ENCODE peak calls at places on chromosomes 5 and 9, in five cellular contexts. S, M, U, V and N are unnamed samples. For H3K9me3, the result is how much of the 10 kb centered on the place peaks cover.

GRCh38 chr9:110752766-110753165 is 84.2 kb downstream of the MUSK start:
- ATAC-seq in M (peak), V (no peak), U (no peak), S (no peak), N (no peak)

GRCh38 chr9:3497857-3498256 is 27.9 kb downstream of the RFX3 start:
- ATAC-seq in V (no peak), U (no peak), M (no peak), S (no peak), N (no peak)

GRCh38 chr5:85000671-85001070 is 616.0 kb upstream of the EDIL3 start:
- ATAC-seq in M (no peak), S (no peak), V (no peak), U (no peak), N (no peak)

GRCh38 chr9:27457445-27457844 is 66.6 kb upstream of the IFNK start:
- ATAC-seq in V (peak), M (no peak), U (no peak), S (peak), N (no peak)

GRCh38 chr9:72464819-72465218 is 56.6 kb upstream of the TMC1 start:
- ATAC-seq in M (no peak), S (peak), U (no peak), V (no peak), N (no peak)

GRCh38 chr9:69370430-69370829 is 45.4 kb downstream of the ENTREP1 start:
- ATAC-seq in V (peak), M (no peak), U (no peak), S (no peak), N (no peak)

GRCh38 chr5:54445691-54446090 is 9.8 kb upstream of the HSPB3 start:
- ATAC-seq in S (no peak), U (no peak), V (no peak), M (no peak), N (no peak)

GRCh38 chr5:76062502-76062901 is 20.7 kb upstream of the SV2C start:
- ATAC-seq in S (peak), V (no peak), M (no peak), U (no peak), N (no peak)

GRCh38 chr5:10775646-10776045 is 14.6 kb upstream of the DAP start:
- ATAC-seq in M (peak), S (no peak), U (no peak), V (no peak), N (no peak)

GRCh38 chr9:132502480-132502879 is 79.9 kb upstream of the BARHL1 start:
- ATAC-seq in S (no peak), V (no peak), M (no peak), U (no peak), N (no peak)

GRCh38 chr5:147578228-147579024 is 68.6 kb upstream of the DPYSL3 start:
- ATAC-seq in V (peak), S (peak), M (peak), U (no peak), N (no peak)

GRCh38 chr9:114925039-114925438 is 5.4 kb downstream of the TNFSF8 start:
- ATAC-seq in M (no peak), S (no peak), V (no peak), U (no peak), N (no peak)

GRCh38 chr5:34022131-34022705 is 14.4 kb upstream of the AMACR start:
- ATAC-seq in S (no peak), U (no peak), M (no peak), V (no peak), N (no peak)

GRCh38 chr5:180832638-180833068 is 28.4 kb downstream of the ZFP62 start:
- ATAC-seq in S (no peak), U (no peak), V (no peak), M (no peak), N (no peak)

GRCh38 chr5:12245429-12245828 is 341.2 kb upstream of the CTNND2 start:
- ATAC-seq in M (no peak), S (no peak), U (no peak), V (no peak), N (no peak)

GRCh38 chr5:159303286-159303685 is 27.0 kb downstream of the IL12B start:
- ATAC-seq in V (no peak), M (no peak), U (no peak), S (no peak), N (no peak)
- H3K9me3 ChIP-seq in V (under half), M (under half), U (under half), S (under half), N (under half)

GRCh38 chr5:177369050-177369912 is 11.6 kb downstream of the RGS14 start:
- ATAC-seq in U (no peak), S (no peak), V (no peak), M (no peak), N (no peak)

GRCh38 chr5:177371705-177372533 is 12.3 kb upstream of the SLC34A1 start:
- ATAC-seq in M (no peak), V (no peak), U (no peak), S (no peak), N (no peak)

GRCh38 chr5:177369913-177370487 is 12.3 kb downstream of the RGS14 start:
- ATAC-seq in U (no peak), S (no peak), M (no peak), V (no peak), N (no peak)

GRCh38 chr5:177371120-177371537 is 13.1 kb upstream of the SLC34A1 start:
- ATAC-seq in U (no peak), S (no peak), M (no peak), V (no peak), N (no peak)

DNA sequence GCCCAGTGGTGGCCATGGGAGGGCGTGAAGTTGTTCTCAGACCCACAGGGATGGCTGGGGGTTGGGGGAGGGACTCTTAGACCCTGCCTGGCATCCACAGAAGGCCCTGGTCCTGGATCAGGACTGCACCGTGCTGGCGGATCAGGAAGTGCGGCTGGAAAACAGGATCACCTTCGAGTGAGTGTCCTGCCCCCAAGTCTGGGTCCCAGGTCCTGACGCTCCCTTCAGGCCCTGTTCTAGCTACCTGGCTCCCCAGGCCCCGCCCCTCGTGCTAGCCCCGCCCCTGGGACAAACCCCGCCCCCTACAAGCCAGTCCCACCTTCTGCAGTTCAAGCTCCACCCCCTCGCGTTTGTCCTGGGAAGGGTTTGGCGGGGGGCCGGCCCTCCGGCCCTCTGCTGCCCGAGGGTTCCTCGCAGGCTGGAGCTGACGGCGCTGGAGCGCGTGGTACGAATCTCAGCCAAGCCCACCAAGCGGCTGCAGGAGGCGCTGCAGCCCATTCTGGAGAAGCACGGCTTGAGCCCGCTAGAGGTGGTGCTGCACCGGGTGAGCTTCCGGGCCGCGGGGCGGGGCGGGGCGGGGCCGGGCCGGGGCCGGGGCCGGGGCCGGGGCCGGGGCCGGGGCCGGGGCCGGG is 12.9 kb downstream of the RGS14 start:
- ATAC-seq in S (peak), M (peak), U (peak), V (peak), N (peak)
- TF ChIP-seq CTCF in S (peak), M (no peak), U (peak), V (peak), N (no peak)

DNA sequence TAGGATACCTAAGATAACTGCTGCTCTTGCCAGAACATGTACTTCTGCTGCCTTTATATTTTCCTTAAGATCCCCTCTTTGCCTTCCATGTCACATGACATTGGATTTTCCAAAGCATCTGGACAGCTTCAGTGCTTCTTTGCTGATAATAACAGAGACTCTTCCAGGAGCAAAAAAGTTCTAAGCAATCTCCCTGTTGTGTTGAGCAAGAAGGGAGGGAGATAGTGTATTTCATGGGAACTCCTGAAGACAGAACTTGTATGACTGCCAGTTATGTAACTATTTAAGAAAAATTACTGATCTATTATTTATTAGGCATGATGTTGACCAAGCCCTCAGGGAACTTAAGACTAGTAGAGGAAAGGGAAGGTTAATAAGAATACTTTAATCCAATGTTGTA is 454.7 kb downstream of the SPATA31D1 start:
- ATAC-seq in V (no peak), U (no peak), M (no peak), S (no peak), N (no peak)
- H3K9me3 ChIP-seq in V (under half), U (under half), M (under half), S (under half), N (under half)

GRCh38 chr5:175469916-175470315 is 8.4 kb upstream of the SFXN1 start:
- ATAC-seq in U (no peak), S (no peak), M (no peak), V (no peak), N (no peak)
- TF ChIP-seq CTCF in U (no peak), S (no peak), M (no peak), V (no peak), N (no peak)

DNA sequence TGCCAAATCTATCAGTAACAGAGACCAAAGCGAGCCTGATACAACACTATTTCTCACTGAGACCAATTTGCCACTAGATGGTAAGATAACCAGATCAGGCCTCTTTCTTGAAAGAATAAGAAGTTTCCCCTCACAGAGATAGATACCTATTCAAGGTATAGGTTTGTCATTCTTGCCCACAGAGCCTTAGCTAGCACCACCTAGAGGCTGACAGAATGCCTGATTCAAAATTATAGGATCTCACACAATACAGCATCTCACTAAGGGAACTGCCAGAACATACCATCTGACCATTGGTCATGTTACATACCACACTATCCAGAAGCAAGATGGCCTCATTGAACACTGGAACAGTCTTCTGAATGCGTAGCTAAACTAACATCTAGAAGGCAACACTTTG is 166.6 kb upstream of the HCN1 start:
- ATAC-seq in S (no peak), U (no peak), M (no peak), V (no peak), N (no peak)
- H3K9me3 ChIP-seq in S (half or more), U (under half), M (under half), V (under half), N (under half)